ENCODE peak calls at places on chromosomes 2 and 18, in six cellular contexts. E, K, W, S, Q and J are unnamed samples.

GRCh38 chr2:166125557-166125956 is 2.3 kb downstream of the SCN1A start:
- DNase-seq in E (no peak), K (no peak), W (no peak), S (no peak), Q (no peak), J (no peak)

GRCh38 chr2:64284751-64285150 is 140.5 kb upstream of the PELI1 start:
- DNase-seq in E (no peak), K (no peak), W (no peak), S (no peak), Q (no peak), J (no peak)

GRCh38 chr2:74250189-74250631 is 51.8 kb downstream of the MTHFD2 start:
- DNase-seq in E (peak), K (peak), W (peak), S (no peak), Q (no peak), J (peak)

GRCh38 chr2:168545439-168546082 is 89.5 kb downstream of the CERS6 start:
- DNase-seq in E (no peak), K (no peak), W (no peak), S (no peak), Q (peak), J (no peak)

GRCh38 chr2:237289134-237289533 is 124.8 kb downstream of the COL6A3 start:
- DNase-seq in E (no peak), K (no peak), W (no peak), S (no peak), Q (no peak), J (no peak)

GRCh38 chr2:41907716-41908328 is 140.0 kb upstream of the PKDCC start:
- DNase-seq in E (no peak), K (no peak), W (no peak), S (no peak), Q (no peak), J (no peak)

GRCh38 chr18:68721681-68722583 is 7.0 kb upstream of the TMX3 start:
- DNase-seq in E (no peak), K (no peak), W (peak), S (no peak), Q (no peak), J (peak)

GRCh38 chr2:51919395-51919794 is 887.5 kb upstream of the NRXN1 start:
- DNase-seq in E (no peak), K (no peak), W (no peak), S (no peak), Q (no peak), J (no peak)

GRCh38 chr18:56982756-56983155 is 164.1 kb upstream of the BOD1L2 start:
- DNase-seq in E (no peak), K (no peak), W (no peak), S (no peak), Q (no peak), J (no peak)

GRCh38 chr2:5690231-5690630 is 2.0 kb upstream of the SOX11 start:
- DNase-seq in E (peak), K (no peak), W (no peak), S (no peak), Q (no peak), J (no peak)

GRCh38 chr2:64090264-64090663 is 54.0 kb downstream of the PELI1 start:
- DNase-seq in E (no peak), K (no peak), W (no peak), S (no peak), Q (no peak), J (no peak)

GRCh38 chr18:44715841-44716240 is 35.2 kb downstream of the SETBP1 start:
- DNase-seq in E (no peak), K (no peak), W (no peak), S (no peak), Q (no peak), J (no peak)

GRCh38 chr2:174902491-174903242 is 102.5 kb downstream of the CHN1 start:
- DNase-seq in E (no peak), K (no peak), W (no peak), S (no peak), Q (no peak), J (no peak)

GRCh38 chr2:1942836-1943360 is 198.6 kb upstream of the PXDN start:
- DNase-seq in E (no peak), K (no peak), W (no peak), S (no peak), Q (no peak), J (no peak)

GRCh38 chr2:112881217-112882000 is 29.6 kb upstream of the IL37 start:
- DNase-seq in E (no peak), K (no peak), W (peak), S (no peak), Q (peak), J (peak)

GRCh38 chr2:233153146-233153798 is 93.1 kb downstream of the INPP5D start:
- DNase-seq in E (no peak), K (no peak), W (no peak), S (no peak), Q (no peak), J (no peak)

GRCh38 chr18:69261436-69261835 is 139.3 kb upstream of the DOK6 start:
- DNase-seq in E (no peak), K (no peak), W (no peak), S (no peak), Q (no peak), J (no peak)

GRCh38 chr18:5546660-5547059 is 2.9 kb upstream of the EPB41L3 start:
- DNase-seq in E (peak), K (no peak), W (no peak), S (no peak), Q (peak), J (no peak)
- TF ChIP-seq CTCF in E (peak), K (peak), W (no peak), S (no peak), Q (peak), J (no peak)

DNA sequence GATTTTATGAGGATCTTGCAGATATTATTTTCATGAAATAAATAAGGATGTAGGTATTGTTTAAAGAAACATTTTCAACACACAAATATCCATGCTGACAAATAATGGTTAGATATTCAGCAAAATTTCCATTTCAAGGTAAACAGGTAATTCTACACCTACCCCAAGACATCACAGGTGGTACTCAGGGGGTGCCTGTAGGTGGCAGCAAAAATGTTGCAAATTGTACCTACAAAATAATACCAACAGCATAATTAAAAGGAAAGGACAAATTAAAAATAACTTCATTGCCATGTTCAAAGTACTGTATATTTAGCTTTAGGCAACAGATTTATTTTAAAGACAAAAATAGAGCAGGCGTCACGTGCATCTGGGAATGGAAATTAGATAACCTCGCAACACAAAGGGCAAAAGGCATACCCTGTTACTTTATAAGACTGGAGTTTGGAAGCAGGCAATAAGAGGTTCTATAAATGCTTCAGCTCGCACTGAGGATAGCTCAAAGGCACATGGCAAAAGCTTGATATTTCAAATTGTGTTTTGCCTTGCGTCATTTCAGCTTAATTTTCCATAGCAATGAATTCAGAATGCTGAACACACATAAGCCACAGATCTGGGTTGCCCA is 630.5 kb downstream of the TDRD15 start:
- DNase-seq in E (no peak), K (no peak), W (no peak), S (no peak), Q (no peak), J (no peak)
- TF ChIP-seq CTCF in E (peak), K (peak), W (peak), S (no peak), Q (peak), J (no peak)

DNA sequence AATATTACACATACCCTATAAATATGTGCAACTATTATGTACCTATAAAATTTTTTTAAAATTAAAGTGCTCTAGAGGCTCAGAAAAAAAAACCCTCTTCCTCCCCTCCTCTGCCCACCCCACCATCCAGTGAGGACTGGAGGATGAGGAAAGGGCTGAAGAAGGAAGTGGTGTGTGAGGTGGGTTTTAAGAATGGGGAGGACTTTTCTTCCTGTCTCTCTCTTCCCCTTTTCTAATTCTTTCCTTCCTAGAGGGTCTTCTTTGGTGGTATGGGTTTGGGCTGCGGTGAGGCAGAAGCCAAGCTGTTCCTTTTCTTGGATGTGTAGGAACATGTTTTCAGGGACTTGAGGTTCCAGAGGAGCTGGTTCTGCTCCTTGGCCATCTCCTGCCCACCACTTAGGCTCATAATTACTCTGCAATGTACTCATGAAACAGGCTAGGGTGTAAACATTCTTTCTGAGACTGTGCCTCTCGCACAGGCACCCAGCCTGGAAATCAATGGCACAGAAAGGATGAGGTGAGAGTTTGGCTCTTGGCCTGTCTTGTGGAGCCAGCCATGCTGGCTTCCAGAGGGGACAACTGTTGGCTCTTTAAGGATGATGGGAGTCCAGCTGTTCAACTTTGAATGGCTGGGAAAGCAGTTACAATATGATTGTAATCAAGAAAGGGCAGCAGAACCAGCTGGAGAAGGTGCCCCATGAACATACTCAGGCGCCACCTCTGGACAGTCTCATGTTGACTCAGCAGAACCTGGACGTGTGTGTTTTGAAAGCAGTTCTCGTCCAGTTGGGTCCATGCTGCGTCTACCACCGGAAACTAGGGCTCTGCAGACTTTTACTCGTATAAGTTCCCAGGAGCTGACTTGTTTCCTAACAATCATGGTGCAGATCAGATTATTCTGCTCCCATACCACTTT is 38.3 kb downstream of the IL1RL2 start:
- DNase-seq in E (no peak), K (no peak), W (no peak), S (no peak), Q (no peak), J (no peak)
- TF ChIP-seq CTCF in E (no peak), K (no peak), W (peak), S (no peak), Q (no peak), J (no peak)

GRCh38 chr2:205699554-205700289 is 17.4 kb downstream of the NRP2 start:
- DNase-seq in E (no peak), K (no peak), W (no peak), S (no peak), Q (no peak), J (no peak)

GRCh38 chr2:205701509-205701908 is 19.2 kb downstream of the NRP2 start:
- DNase-seq in E (no peak), K (no peak), W (no peak), S (no peak), Q (no peak), J (no peak)

GRCh38 chr2:205702576-205702975 is 20.3 kb downstream of the NRP2 start:
- DNase-seq in E (no peak), K (no peak), W (no peak), S (no peak), Q (no peak), J (no peak)

GRCh38 chr2:205698556-205699282 is 16.4 kb downstream of the NRP2 start:
- DNase-seq in E (no peak), K (no peak), W (no peak), S (no peak), Q (no peak), J (no peak)

DNA sequence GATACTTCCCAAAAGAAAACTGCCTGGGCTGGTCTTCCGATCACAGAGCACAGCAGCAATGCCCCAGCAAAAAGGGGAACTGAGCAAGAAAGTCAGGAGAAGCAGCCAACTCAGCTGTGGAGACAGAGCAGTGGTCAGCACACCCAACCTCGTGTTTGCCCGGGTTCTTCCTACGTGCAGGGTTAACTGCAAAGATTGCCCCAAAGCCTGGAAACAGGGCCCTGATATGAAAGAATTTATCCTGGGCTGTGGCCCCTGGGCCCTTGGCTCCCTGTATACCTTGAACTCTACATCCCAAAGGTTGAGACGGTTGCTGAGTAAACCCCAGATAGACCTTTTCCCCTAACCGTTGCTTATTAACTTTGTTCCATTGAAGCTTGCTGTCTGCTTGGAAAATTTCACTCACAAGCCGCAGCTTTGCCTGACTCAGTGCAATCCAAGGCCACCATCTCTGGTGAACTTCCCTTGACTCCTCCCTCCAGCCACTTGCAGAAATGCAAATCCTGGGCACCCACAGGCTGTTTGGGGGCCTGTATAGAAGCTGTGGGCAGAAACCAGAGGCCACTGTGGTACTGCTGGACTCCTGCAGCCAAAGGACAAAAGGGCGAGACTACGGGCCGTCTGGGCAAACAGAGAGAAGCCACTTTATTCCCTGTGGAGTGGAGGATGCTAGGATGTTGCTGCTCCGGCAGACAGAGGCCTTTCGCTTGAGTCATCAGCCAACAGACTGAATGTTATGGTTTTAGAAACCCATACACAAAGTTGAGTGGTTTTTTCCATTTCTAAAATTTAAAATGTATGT is 18.2 kb downstream of the NRP2 start:
- DNase-seq in E (no peak), K (peak), W (no peak), S (no peak), Q (no peak), J (no peak)
- TF ChIP-seq CTCF in E (no peak), K (no peak), W (no peak), S (no peak), Q (no peak), J (no peak)

DNA sequence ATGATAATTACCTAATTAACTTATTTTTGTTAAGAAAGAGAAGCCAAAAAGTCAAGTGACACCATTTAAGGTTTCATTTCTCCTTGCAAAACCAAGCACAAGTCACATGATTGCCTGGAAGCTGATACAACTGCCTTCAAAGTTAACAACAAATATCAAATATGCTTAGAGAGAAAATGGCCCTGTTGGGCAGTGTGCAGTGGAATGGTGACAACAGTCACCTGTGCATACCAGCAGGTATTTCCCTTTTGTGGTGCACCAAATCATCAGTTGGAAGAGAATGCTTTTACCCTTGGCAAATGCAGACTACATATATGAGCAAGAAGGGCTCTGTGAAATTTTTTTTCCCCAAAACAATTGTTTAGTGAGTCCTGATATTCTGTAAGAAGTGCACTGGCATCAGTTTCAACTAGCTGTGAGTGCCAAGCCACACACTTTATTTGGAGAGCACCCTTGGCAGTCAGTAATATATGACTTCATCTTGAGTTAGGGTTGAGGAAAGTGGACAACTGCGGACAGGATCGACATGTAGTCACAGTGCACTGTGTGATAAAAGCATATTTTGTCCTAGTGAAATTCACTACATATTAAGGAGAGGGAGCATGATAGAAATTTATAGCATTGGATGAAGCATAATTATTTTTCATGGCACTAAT is 74.9 kb upstream of the DOCK10 start:
- DNase-seq in E (no peak), K (no peak), W (no peak), S (no peak), Q (no peak), J (no peak)
- TF ChIP-seq CTCF in E (no peak), K (no peak), W (no peak), S (no peak), Q (no peak), J (no peak)

GRCh38 chr2:192286093-192286701 is 91.5 kb upstream of the TMEFF2 start:
- DNase-seq in E (no peak), K (no peak), W (no peak), S (no peak), Q (peak), J (no peak)
- TF ChIP-seq CTCF in E (peak), K (peak), W (peak), S (no peak), Q (peak), J (peak)